ENCODE peak calls at places on chromosomes 5 and 9, in nine cellular contexts. Y, R, J, X, V, S, P, C and H are unnamed samples.

GRCh38 chr5:62007457-62007856 is 298.5 kb upstream of the KIF2A start:
- DNase-seq in C (no peak), V (no peak), S (no peak), X (no peak), R (no peak), Y (no peak), P (no peak), J (no peak), H (no peak)

GRCh38 chr5:60972225-60972624 is 27.2 kb downstream of the NDUFAF2 start:
- DNase-seq in J (no peak), C (no peak), R (no peak), Y (peak), S (no peak), X (no peak), P (no peak), V (no peak), H (no peak)

GRCh38 chr9:31847963-31848362 is 536.5 kb upstream of the ACO1 start:
- DNase-seq in C (no peak), R (peak), V (no peak), P (no peak), J (no peak), S (no peak), X (no peak), Y (no peak), H (no peak)

GRCh38 chr9:121678501-121679022 is 27.1 kb downstream of the DAB2IP start:
- DNase-seq in V (no peak), X (no peak), R (no peak), C (no peak), J (no peak), Y (no peak), S (no peak), P (no peak), H (no peak)

GRCh38 chr5:143515829-143516228 is 112.3 kb upstream of the NR3C1 start:
- DNase-seq in Y (no peak), X (no peak), V (no peak), S (no peak), R (peak), C (no peak), P (no peak), J (no peak), H (no peak)

GRCh38 chr5:146399446-146399845 is 47.7 kb upstream of the TCERG1 start:
- DNase-seq in J (no peak), R (no peak), X (no peak), P (no peak), Y (no peak), C (no peak), S (peak), V (no peak), H (no peak)

GRCh38 chr9:37574241-37574721 is 1.9 kb downstream of the FBXO10 start:
- DNase-seq in C (no peak), Y (no peak), X (no peak), J (peak), S (no peak), V (no peak), R (peak), P (no peak), H (peak)

GRCh38 chr9:72814083-72814482 is 138.8 kb downstream of the ALDH1A1 start:
- DNase-seq in C (no peak), S (no peak), J (no peak), P (no peak), Y (no peak), R (no peak), X (no peak), V (no peak), H (no peak)

GRCh38 chr5:38410304-38410990 is 146.0 kb downstream of the LIFR start:
- DNase-seq in V (no peak), R (no peak), C (no peak), P (no peak), X (no peak), Y (no peak), S (no peak), J (no peak), H (no peak)

GRCh38 chr9:116337015-116337414 is 183.4 kb downstream of the PAPPA start:
- DNase-seq in X (no peak), S (peak), P (no peak), C (no peak), Y (peak), R (peak), J (peak), V (no peak), H (peak)

GRCh38 chr5:94471496-94471895 is 146.9 kb downstream of the KIAA0825 start:
- DNase-seq in R (peak), C (no peak), Y (no peak), J (peak), V (no peak), X (no peak), P (no peak), S (peak), H (no peak)

GRCh38 chr9:107870927-107871720 is 381.6 kb upstream of the KLF4 start:
- DNase-seq in X (no peak), S (no peak), P (no peak), Y (peak), V (no peak), C (no peak), R (no peak), J (no peak), H (no peak)

GRCh38 chr5:93572773-93573626 is 8.0 kb downstream of the NR2F1-AS1 start:
- DNase-seq in R (no peak), J (peak), P (no peak), X (no peak), C (no peak), S (peak), V (no peak), Y (peak), H (no peak)

GRCh38 chr9:91746904-91747303 is 203.1 kb downstream of the ROR2 start:
- DNase-seq in P (no peak), X (no peak), J (peak), R (peak), C (no peak), S (peak), Y (no peak), V (no peak), H (no peak)

GRCh38 chr9:124078641-124079040 is 67.1 kb downstream of the LHX2 start:
- DNase-seq in X (no peak), V (no peak), J (peak), P (no peak), C (no peak), S (peak), R (peak), Y (peak), H (no peak)

GRCh38 chr9:125989090-125989501 is 241.9 kb downstream of the PBX3 start:
- DNase-seq in R (no peak), J (no peak), X (no peak), P (no peak), S (no peak), V (peak), C (no peak), Y (no peak), H (no peak)

GRCh38 chr9:123544007-123544827 is 188.2 kb downstream of the CRB2 start:
- DNase-seq in V (no peak), J (peak), Y (peak), X (peak), S (peak), C (no peak), P (peak), R (peak), H (no peak)

GRCh38 chr9:87535817-87536539 is 38.3 kb downstream of the DAPK1 start:
- DNase-seq in Y (no peak), V (no peak), J (peak), P (no peak), S (no peak), C (no peak), X (peak), R (no peak), H (no peak)

GRCh38 chr9:81492710-81493447 is 196.5 kb downstream of the TLE1 start:
- DNase-seq in C (no peak), Y (peak), R (peak), V (no peak), S (peak), P (no peak), J (peak), X (no peak), H (peak)

GRCh38 chr5:54491326-54491725 is 26.2 kb upstream of the SNX18 start:
- DNase-seq in P (no peak), R (no peak), S (no peak), Y (peak), V (no peak), J (no peak), C (no peak), X (no peak), H (no peak)

GRCh38 chr5:115575167-115576070 is 26.9 kb downstream of the TICAM2 start:
- DNase-seq in S (peak), P (no peak), V (no peak), Y (peak), C (no peak), J (peak), R (peak), X (peak), H (no peak)

GRCh38 chr5:177994063-177994462 is 2.0 kb downstream of the PROP1 start:
- DNase-seq in V (no peak), X (no peak), Y (no peak), J (no peak), S (no peak), R (no peak), C (no peak), P (no peak), H (no peak)

GRCh38 chr5:150358261-150359095 is 981 bp downstream of the TCOF1 start:
- DNase-seq in P (no peak), S (peak), C (no peak), R (no peak), Y (peak), X (no peak), V (peak), J (peak), H (no peak)

GRCh38 chr5:133475986-133476385 is 136.4 kb downstream of the FSTL4 start:
- DNase-seq in R (no peak), C (no peak), X (no peak), J (no peak), V (no peak), P (peak), S (no peak), Y (peak), H (no peak)

GRCh38 chr5:66209350-66209749 is 65.2 kb downstream of the SREK1 start:
- DNase-seq in C (no peak), Y (peak), X (no peak), V (peak), J (no peak), R (peak), S (no peak), P (peak), H (no peak)

GRCh38 chr5:53994148-53994547 is 316.2 kb downstream of the ARL15 start:
- DNase-seq in R (peak), Y (peak), V (no peak), P (no peak), J (peak), S (peak), X (no peak), C (no peak), H (no peak)

GRCh38 chr9:93207326-93207814 is 23.4 kb downstream of the WNK2 start:
- DNase-seq in V (no peak), P (no peak), X (no peak), Y (no peak), C (no peak), S (peak), J (peak), R (peak), H (no peak)

GRCh38 chr9:100590481-100590880 is 12.6 kb downstream of the CAVIN4 start:
- DNase-seq in J (peak), X (no peak), R (peak), S (peak), P (no peak), Y (no peak), V (no peak), C (no peak), H (no peak)

GRCh38 chr9:19161257-19162025 is 34.1 kb upstream of the PLIN2 start:
- DNase-seq in R (peak), P (peak), C (peak), Y (peak), X (peak), S (peak), J (peak), V (peak), H (no peak)

GRCh38 chr9:107932036-107932435 is 442.5 kb upstream of the KLF4 start:
- DNase-seq in P (no peak), S (peak), C (no peak), Y (no peak), R (no peak), V (no peak), J (peak), X (no peak), H (peak)